ENCODE peak calls at places on chromosomes 6 and 20, in nine cellular contexts. One of them, this sample, is unnamed.
A peak's percentile ranks its signal among the peaks of the same experiment; 100 is the strongest.

GRCh38 chr6:42025790-42026311 is 24.5 kb upstream of the TAF8 start:
- DNase-seq in lower leg skin: no peak
- DNase-seq in thyroid gland: no peak
- DNase-seq in GM12892: no peak
- DNase-seq in IMR-90: no peak
- DNase-seq in right lobe of liver: no peak
- DNase-seq in GM12891: no peak
- DNase-seq in HCT116: no peak
- DNase-seq in breast epithelium: no peak
- DNase-seq in this sample: no peak

GRCh38 chr6:152272486-152272885 is 364.7 kb downstream of the SYNE1 start:
- DNase-seq in lower leg skin: no peak
- DNase-seq in thyroid gland: no peak
- DNase-seq in GM12892: no peak
- DNase-seq in IMR-90: no peak
- DNase-seq in right lobe of liver: no peak
- DNase-seq in GM12891: no peak
- DNase-seq in HCT116: no peak
- DNase-seq in breast epithelium: no peak
- DNase-seq in this sample: no peak

GRCh38 chr20:25187638-25188037 is 7.9 kb upstream of the ENTPD6 start:
- DNase-seq in lower leg skin: no peak
- DNase-seq in thyroid gland: no peak
- DNase-seq in GM12892: no peak
- DNase-seq in IMR-90: no peak
- DNase-seq in right lobe of liver: no peak
- DNase-seq in GM12891: no peak
- DNase-seq in HCT116: no peak
- DNase-seq in breast epithelium: no peak
- DNase-seq in this sample: no peak

GRCh38 chr6:156674197-156674596 is 103.0 kb upstream of the ARID1B start:
- DNase-seq in lower leg skin: no peak
- DNase-seq in thyroid gland: no peak
- DNase-seq in GM12892: no peak
- DNase-seq in IMR-90: no peak
- DNase-seq in right lobe of liver: no peak
- DNase-seq in GM12891: no peak
- DNase-seq in HCT116: no peak
- DNase-seq in breast epithelium: no peak
- DNase-seq in this sample: no peak

GRCh38 chr6:91288741-91289140 is 701.9 kb upstream of the MAP3K7 start:
- DNase-seq in lower leg skin: no peak
- DNase-seq in thyroid gland: no peak
- DNase-seq in GM12892: no peak
- DNase-seq in IMR-90: no peak
- DNase-seq in right lobe of liver: no peak
- DNase-seq in GM12891: no peak
- DNase-seq in HCT116: no peak
- DNase-seq in breast epithelium: no peak
- DNase-seq in this sample: no peak

GRCh38 chr20:38685853-38686473 is 38.3 kb upstream of the SLC32A1 start:
- DNase-seq in lower leg skin: no peak
- DNase-seq in thyroid gland: peak; percentile 36
- DNase-seq in GM12892: no peak
- DNase-seq in IMR-90: peak; percentile 44
- DNase-seq in right lobe of liver: peak; percentile 61
- DNase-seq in GM12891: no peak
- DNase-seq in HCT116: no peak
- DNase-seq in breast epithelium: no peak
- DNase-seq in this sample: peak; percentile 57

GRCh38 chr6:160226118-160226541 is 32.5 kb downstream of the SLC22A2 start:
- DNase-seq in lower leg skin: no peak
- DNase-seq in thyroid gland: no peak
- DNase-seq in GM12892: no peak
- DNase-seq in IMR-90: no peak
- DNase-seq in right lobe of liver: no peak
- DNase-seq in GM12891: no peak
- DNase-seq in HCT116: no peak
- DNase-seq in breast epithelium: no peak
- DNase-seq in this sample: peak; percentile 3

GRCh38 chr20:38085031-38085430 is 51.5 kb downstream of the RPRD1B start:
- DNase-seq in lower leg skin: no peak
- DNase-seq in thyroid gland: no peak
- DNase-seq in GM12892: no peak
- DNase-seq in IMR-90: peak; percentile 31
- DNase-seq in right lobe of liver: no peak
- DNase-seq in GM12891: no peak
- DNase-seq in HCT116: no peak
- DNase-seq in breast epithelium: no peak
- DNase-seq in this sample: no peak

GRCh38 chr6:25136879-25137278 is 142.3 kb upstream of the CARMIL1 start:
- DNase-seq in lower leg skin: no peak
- DNase-seq in thyroid gland: peak; percentile 51
- DNase-seq in GM12892: no peak
- DNase-seq in IMR-90: no peak
- DNase-seq in right lobe of liver: no peak
- DNase-seq in GM12891: no peak
- DNase-seq in HCT116: no peak
- DNase-seq in breast epithelium: no peak
- DNase-seq in this sample: peak; percentile 25

GRCh38 chr6:18431581-18431980 is 44.4 kb downstream of the RNF144B start:
- DNase-seq in lower leg skin: no peak
- DNase-seq in thyroid gland: peak; percentile 73
- DNase-seq in GM12892: no peak
- DNase-seq in IMR-90: peak; percentile 16
- DNase-seq in right lobe of liver: no peak
- DNase-seq in GM12891: no peak
- DNase-seq in HCT116: no peak
- DNase-seq in breast epithelium: no peak
- DNase-seq in this sample: no peak

GRCh38 chr6:155530219-155530834 is 74.7 kb upstream of the NOX3 start:
- DNase-seq in lower leg skin: no peak
- DNase-seq in thyroid gland: no peak
- DNase-seq in GM12892: no peak
- DNase-seq in IMR-90: peak; percentile 60
- DNase-seq in right lobe of liver: no peak
- DNase-seq in GM12891: peak; percentile 3
- DNase-seq in HCT116: peak; percentile 27
- DNase-seq in breast epithelium: no peak
- DNase-seq in this sample: peak; percentile 3

GRCh38 chr6:44333942-44334341 is 8.5 kb upstream of the SPATS1 start:
- DNase-seq in lower leg skin: no peak
- DNase-seq in thyroid gland: no peak
- DNase-seq in GM12892: no peak
- DNase-seq in IMR-90: no peak
- DNase-seq in right lobe of liver: no peak
- DNase-seq in GM12891: no peak
- DNase-seq in HCT116: no peak
- DNase-seq in breast epithelium: no peak
- DNase-seq in this sample: no peak

GRCh38 chr6:24802271-24803059 is 3.7 kb upstream of the ARMH2 start:
- DNase-seq in lower leg skin: no peak
- DNase-seq in thyroid gland: no peak
- DNase-seq in GM12892: no peak
- DNase-seq in IMR-90: peak; percentile 48
- DNase-seq in right lobe of liver: no peak
- DNase-seq in GM12891: no peak
- DNase-seq in HCT116: no peak
- DNase-seq in breast epithelium: no peak
- DNase-seq in this sample: no peak

GRCh38 chr6:120354452-120355098 is 979.7 kb downstream of the TBC1D32 start:
- DNase-seq in lower leg skin: no peak
- DNase-seq in thyroid gland: no peak
- DNase-seq in GM12892: no peak
- DNase-seq in IMR-90: no peak
- DNase-seq in right lobe of liver: no peak
- DNase-seq in GM12891: no peak
- DNase-seq in HCT116: no peak
- DNase-seq in breast epithelium: no peak
- DNase-seq in this sample: no peak

GRCh38 chr20:24584538-24585356 is 115.3 kb downstream of the SYNDIG1 start:
- DNase-seq in lower leg skin: no peak
- DNase-seq in thyroid gland: no peak
- DNase-seq in GM12892: no peak
- DNase-seq in IMR-90: peak; percentile 59
- DNase-seq in right lobe of liver: no peak
- DNase-seq in GM12891: no peak
- DNase-seq in HCT116: no peak
- DNase-seq in breast epithelium: no peak
- DNase-seq in this sample: no peak

GRCh38 chr6:142699391-142699790 is 245.6 kb downstream of the HIVEP2 start:
- DNase-seq in lower leg skin: no peak
- DNase-seq in thyroid gland: no peak
- DNase-seq in GM12892: no peak
- DNase-seq in IMR-90: no peak
- DNase-seq in right lobe of liver: no peak
- DNase-seq in GM12891: no peak
- DNase-seq in HCT116: no peak
- DNase-seq in breast epithelium: no peak
- DNase-seq in this sample: no peak

GRCh38 chr20:32252189-32252588 is 25.3 kb upstream of the KIF3B start:
- DNase-seq in lower leg skin: no peak
- DNase-seq in thyroid gland: no peak
- DNase-seq in GM12892: no peak
- DNase-seq in IMR-90: no peak
- DNase-seq in right lobe of liver: no peak
- DNase-seq in GM12891: no peak
- DNase-seq in HCT116: no peak
- DNase-seq in breast epithelium: no peak
- DNase-seq in this sample: no peak

GRCh38 chr20:57680934-57681914 is 28.6 kb downstream of the PMEPA1 start:
- DNase-seq in lower leg skin: no peak
- DNase-seq in thyroid gland: no peak
- DNase-seq in GM12892: no peak
- DNase-seq in IMR-90: no peak
- DNase-seq in right lobe of liver: no peak
- DNase-seq in GM12891: no peak
- DNase-seq in HCT116: no peak
- DNase-seq in breast epithelium: no peak
- DNase-seq in this sample: no peak

GRCh38 chr6:22448311-22448711 is 121.1 kb upstream of the HDGFL1 start:
- DNase-seq in lower leg skin: no peak
- DNase-seq in thyroid gland: peak; percentile 12
- DNase-seq in GM12892: no peak
- DNase-seq in IMR-90: peak; percentile 82
- DNase-seq in right lobe of liver: no peak
- DNase-seq in GM12891: no peak
- DNase-seq in HCT116: no peak
- DNase-seq in breast epithelium: no peak
- DNase-seq in this sample: no peak

GRCh38 chr6:13495112-13495765 is 7.8 kb upstream of the GFOD1 start:
- DNase-seq in lower leg skin: no peak
- DNase-seq in thyroid gland: no peak
- DNase-seq in GM12892: no peak
- DNase-seq in IMR-90: no peak
- DNase-seq in right lobe of liver: no peak
- DNase-seq in GM12891: no peak
- DNase-seq in HCT116: no peak
- DNase-seq in breast epithelium: no peak
- DNase-seq in this sample: no peak

GRCh38 chr6:32980488-32981038 is 12.2 kb downstream of the BRD2 start:
- DNase-seq in lower leg skin: no peak
- DNase-seq in thyroid gland: no peak
- DNase-seq in GM12892: no peak
- DNase-seq in IMR-90: no peak
- DNase-seq in right lobe of liver: no peak
- DNase-seq in GM12891: no peak
- DNase-seq in HCT116: no peak
- DNase-seq in breast epithelium: no peak
- DNase-seq in this sample: no peak
- TF ChIP-seq POLR2A in lower leg skin: no peak
- TF ChIP-seq POLR2A in thyroid gland: no peak
- TF ChIP-seq POLR2A in GM12892: peak; percentile 65
- TF ChIP-seq POLR2A in IMR-90: no peak
- TF ChIP-seq POLR2A in right lobe of liver: no peak
- TF ChIP-seq POLR2A in GM12891: peak; percentile 69
- TF ChIP-seq POLR2A in HCT116: no peak
- TF ChIP-seq POLR2A in breast epithelium: no peak
- TF ChIP-seq POLR2A in this sample: no peak

GRCh38 chr6:111605100-111605748 is 454 bp downstream of the TRAF3IP2 start:
- DNase-seq in lower leg skin: peak; percentile 82
- DNase-seq in thyroid gland: peak; percentile 81
- DNase-seq in GM12892: peak; percentile 28
- DNase-seq in IMR-90: peak; percentile 86
- DNase-seq in right lobe of liver: peak; percentile 62
- DNase-seq in GM12891: peak; percentile 17
- DNase-seq in HCT116: no peak
- DNase-seq in breast epithelium: peak; percentile 59
- DNase-seq in this sample: peak; percentile 71
- TF ChIP-seq POLR2A in lower leg skin: no peak
- TF ChIP-seq POLR2A in thyroid gland: no peak
- TF ChIP-seq POLR2A in GM12892: no peak
- TF ChIP-seq POLR2A in IMR-90: no peak
- TF ChIP-seq POLR2A in right lobe of liver: peak; percentile 46
- TF ChIP-seq POLR2A in GM12891: no peak
- TF ChIP-seq POLR2A in HCT116: no peak
- TF ChIP-seq POLR2A in breast epithelium: no peak
- TF ChIP-seq POLR2A in this sample: no peak

GRCh38 chr6:29887819-29888581 is 54.3 kb upstream of the HLA-A start:
- DNase-seq in lower leg skin: no peak
- DNase-seq in thyroid gland: peak; percentile 66
- DNase-seq in GM12892: peak; percentile 71
- DNase-seq in IMR-90: peak; percentile 11
- DNase-seq in right lobe of liver: peak; percentile 91
- DNase-seq in GM12891: peak; percentile 45
- DNase-seq in HCT116: peak; percentile 18
- DNase-seq in breast epithelium: peak; percentile 87
- DNase-seq in this sample: peak; percentile 31
- TF ChIP-seq POLR2A in lower leg skin: no peak
- TF ChIP-seq POLR2A in thyroid gland: no peak
- TF ChIP-seq POLR2A in GM12892: peak; percentile 66
- TF ChIP-seq POLR2A in IMR-90: no peak
- TF ChIP-seq POLR2A in right lobe of liver: peak; percentile 59
- TF ChIP-seq POLR2A in GM12891: no peak
- TF ChIP-seq POLR2A in HCT116: peak; percentile 16
- TF ChIP-seq POLR2A in breast epithelium: no peak
- TF ChIP-seq POLR2A in this sample: no peak

GRCh38 chr6:73309784-73310502 is 44.1 kb downstream of the DPPA5 start:
- DNase-seq in lower leg skin: no peak
- DNase-seq in thyroid gland: peak; percentile 54
- DNase-seq in GM12892: peak; percentile 80
- DNase-seq in IMR-90: peak; percentile 52
- DNase-seq in right lobe of liver: no peak
- DNase-seq in GM12891: peak; percentile 73
- DNase-seq in HCT116: peak; percentile 54
- DNase-seq in breast epithelium: no peak
- DNase-seq in this sample: peak; percentile 33
- TF ChIP-seq POLR2A in lower leg skin: no peak
- TF ChIP-seq POLR2A in thyroid gland: no peak
- TF ChIP-seq POLR2A in GM12892: peak; percentile 92
- TF ChIP-seq POLR2A in IMR-90: peak; percentile 62
- TF ChIP-seq POLR2A in right lobe of liver: no peak
- TF ChIP-seq POLR2A in GM12891: peak; percentile 68
- TF ChIP-seq POLR2A in HCT116: peak; percentile 86
- TF ChIP-seq POLR2A in breast epithelium: no peak
- TF ChIP-seq POLR2A in this sample: no peak

GRCh38 chr6:30717129-30717844 is at the start of gene MDC1:
- DNase-seq in lower leg skin: peak; percentile 100
- DNase-seq in thyroid gland: peak; percentile 100
- DNase-seq in GM12892: peak; percentile 86
- DNase-seq in IMR-90: peak; percentile 100
- DNase-seq in right lobe of liver: peak; percentile 100
- DNase-seq in GM12891: peak; percentile 79
- DNase-seq in HCT116: peak; percentile 100
- DNase-seq in breast epithelium: peak; percentile 99
- DNase-seq in this sample: peak; percentile 100
- TF ChIP-seq POLR2A in lower leg skin: no peak
- TF ChIP-seq POLR2A in thyroid gland: no peak
- TF ChIP-seq POLR2A in GM12892: peak; percentile 96
- TF ChIP-seq POLR2A in IMR-90: peak; percentile 64
- TF ChIP-seq POLR2A in right lobe of liver: peak; percentile 92
- TF ChIP-seq POLR2A in GM12891: peak; percentile 97
- TF ChIP-seq POLR2A in HCT116: peak; percentile 76
- TF ChIP-seq POLR2A in breast epithelium: no peak
- TF ChIP-seq POLR2A in this sample: peak; percentile 91

This sample was measured in erythroblast.